ENCODE peak calls at places on chromosomes 4 and X, in nine cellular contexts. I is endothelial cell of umbilical vein, Y is SK-N-MC, K is GM23338, A is SK-N-SH, B is HCT116, Z is GM12878, N is sigmoid colon, V is transverse colon. D is an unnamed sample. For H3K36me3, the result is how much of the 10 kb centered on the place peaks cover.

GRCh38 chrX:118632862-118633261 is 94.5 kb upstream of the IL13RA1 start:
- DNase-seq in A (no peak), B (no peak), K (no peak), V (no peak), Z (no peak), I (no peak), N (no peak), Y (no peak), D (no peak)

GRCh38 chr4:24642941-24643628 is 58.7 kb upstream of the DHX15 start:
- DNase-seq in N (no peak), K (no peak), I (no peak), Y (no peak), A (no peak), V (no peak), Z (no peak), B (no peak), D (no peak)

GRCh38 chr4:16269742-16270522 is 43.7 kb upstream of the TAPT1 start:
- DNase-seq in N (no peak), I (no peak), V (no peak), B (no peak), K (no peak), Y (peak), Z (no peak), A (no peak), D (no peak)

GRCh38 chr4:81353861-81354260 is 117.8 kb downstream of the RASGEF1B start:
- DNase-seq in V (no peak), K (no peak), Z (no peak), I (no peak), A (no peak), Y (no peak), N (no peak), B (no peak), D (no peak)

GRCh38 chr4:156775803-156776202 is 195.8 kb downstream of the PDGFC start:
- DNase-seq in B (no peak), Z (no peak), I (no peak), A (no peak), K (no peak), Y (no peak), V (no peak), N (no peak), D (no peak)

GRCh38 chr4:45971108-45971507 is 152.7 kb downstream of the GABRG1 start:
- DNase-seq in A (no peak), B (no peak), Z (no peak), N (no peak), K (no peak), V (no peak), Y (no peak), I (no peak), D (no peak)

GRCh38 chr4:38889143-38889542 is 21.5 kb downstream of the FAM114A1 start:
- DNase-seq in B (peak), N (no peak), V (no peak), Z (peak), A (no peak), Y (no peak), I (peak), K (no peak), D (no peak)

GRCh38 chr4:75717332-75717873 is 7.0 kb upstream of the USO1 start:
- DNase-seq in Y (no peak), I (no peak), B (no peak), K (no peak), N (no peak), Z (no peak), A (no peak), V (no peak), D (no peak)

GRCh38 chr4:22167201-22167600 is 218.6 kb upstream of the KCNIP4 start:
- DNase-seq in B (no peak), Z (no peak), I (no peak), K (no peak), A (no peak), Y (no peak), N (no peak), V (no peak), D (no peak)

GRCh38 chr4:30953799-30954198 is 233.6 kb downstream of the PCDH7 start:
- DNase-seq in Z (no peak), Y (no peak), B (no peak), K (no peak), A (no peak), N (no peak), V (no peak), I (no peak), D (no peak)

GRCh38 chr4:183617075-183617474 is 41.9 kb downstream of the RWDD4 start:
- DNase-seq in I (no peak), Z (no peak), Y (no peak), K (no peak), N (no peak), A (no peak), B (no peak), V (no peak), D (no peak)

GRCh38 chrX:9948406-9948805 is 18.8 kb upstream of the CLDN34 start:
- DNase-seq in B (no peak), K (no peak), Y (no peak), A (no peak), N (no peak), V (no peak), Z (no peak), I (no peak), D (no peak)

GRCh38 chr4:129064717-129065116 is 28.6 kb downstream of the SCLT1 start:
- DNase-seq in V (no peak), N (no peak), I (no peak), A (no peak), B (no peak), Y (no peak), K (no peak), Z (no peak), D (no peak)

GRCh38 chrX:7448123-7448522 is 300.2 kb upstream of the PUDP start:
- DNase-seq in K (no peak), I (no peak), Z (no peak), N (no peak), B (no peak), Y (no peak), V (no peak), A (no peak), D (no peak)

GRCh38 chrX:125203737-125204578 is 115.7 kb upstream of the TEX13C start:
- DNase-seq in N (no peak), Z (no peak), A (peak), V (no peak), B (no peak), Y (no peak), K (peak), I (no peak), D (no peak)

GRCh38 chrX:41468647-41469323 is 21.6 kb downstream of the NYX start:
- DNase-seq in A (no peak), Z (no peak), N (no peak), Y (no peak), V (no peak), K (no peak), I (no peak), B (no peak), D (peak)

GRCh38 chrX:13658602-13659001 is 5.7 kb downstream of the TCEANC start:
- DNase-seq in Y (peak), K (peak), V (no peak), N (no peak), Z (no peak), A (peak), I (peak), B (peak), D (no peak)

GRCh38 chrX:68872171-68872570 is 43.4 kb downstream of the EFNB1 start:
- DNase-seq in K (no peak), Z (no peak), V (peak), B (no peak), N (no peak), A (no peak), Y (no peak), I (no peak), D (peak)

GRCh38 chrX:44306336-44306735 is 37.1 kb downstream of the EFHC2 start:
- DNase-seq in K (no peak), A (no peak), V (peak), Y (no peak), B (no peak), Z (no peak), N (no peak), I (no peak), D (peak)

GRCh38 chrX:389021-389441 is 2.3 kb upstream of the PPP2R3B start:
- DNase-seq in A (no peak), Y (no peak), Z (no peak), K (no peak), N (peak), B (no peak), I (no peak), V (no peak), D (no peak)

GRCh38 chrX:115713465-115713864 is 152.5 kb downstream of the PLS3 start:
- DNase-seq in Z (no peak), V (no peak), B (no peak), N (no peak), A (no peak), K (no peak), I (no peak), Y (no peak), D (no peak)

GRCh38 chr4:67668315-67668714 is 32.6 kb downstream of the UBA6 start:
- DNase-seq in V (no peak), I (no peak), A (no peak), B (no peak), K (no peak), Z (no peak), N (no peak), Y (no peak), D (no peak)

GRCh38 chr4:67678612-67679011 is 22.3 kb downstream of the UBA6 start:
- DNase-seq in Z (no peak), K (no peak), I (no peak), A (no peak), B (no peak), Y (no peak), N (no peak), V (no peak), D (no peak)

DNA sequence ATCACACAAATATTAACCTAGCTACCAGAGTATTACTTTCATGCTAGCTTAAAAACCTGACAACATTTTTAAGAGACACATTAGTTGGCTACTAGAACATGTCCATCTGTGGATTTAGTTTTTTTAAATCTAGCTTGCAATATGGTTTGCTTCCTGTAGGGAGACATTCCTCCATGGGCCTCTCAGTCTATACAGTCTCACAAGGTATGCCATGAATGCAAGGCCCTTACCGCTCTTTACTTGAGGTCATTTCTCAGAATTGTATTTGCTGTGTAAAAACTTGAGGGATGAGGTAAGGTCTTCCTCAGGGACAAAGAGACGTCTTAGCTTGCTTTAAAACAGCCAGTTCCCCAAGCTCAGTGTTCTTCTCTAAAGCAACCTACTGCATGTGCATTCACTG is 26.9 kb downstream of the UBA6 start:
- DNase-seq in Z (no peak), N (no peak), Y (no peak), V (no peak), K (peak), A (no peak), B (no peak), I (no peak), D (no peak)
- H3K36me3 ChIP-seq in Z (under half), N (under half), Y (half or more), V (under half), K (half or more), A (half or more), B (under half), I (under half), D (half or more)

DNA sequence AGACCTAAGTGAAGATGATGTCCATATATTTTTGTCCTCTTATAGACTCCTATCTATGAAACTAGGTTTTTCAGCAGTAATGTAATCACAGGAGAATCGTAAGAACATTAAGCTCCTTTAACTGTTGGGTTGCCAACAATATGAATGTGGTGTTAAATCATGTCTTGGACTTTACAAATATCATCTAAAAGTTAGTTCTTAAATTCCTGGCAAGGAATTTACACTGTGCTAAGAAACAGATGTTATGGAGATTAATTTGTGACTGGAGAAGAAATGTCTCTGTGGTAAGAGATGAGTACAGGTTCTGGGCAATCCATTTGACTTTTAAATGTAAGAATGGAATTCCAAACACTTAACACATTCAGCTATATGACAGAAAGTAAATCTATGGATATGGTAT is 34.6 kb downstream of the CNKSR2 start:
- DNase-seq in K (no peak), V (no peak), N (no peak), A (no peak), Z (no peak), B (no peak), Y (no peak), I (no peak), D (no peak)
- TF ChIP-seq POLR2AphosphoS5 in K (no peak), V (no peak), N (no peak), A (no peak), Z (no peak), B (no peak), Y (no peak), I (no peak), D (no peak)

GRCh38 chr4:67616478-67616877 is 58.0 kb downstream of the STAP1 start:
- DNase-seq in A (no peak), Y (no peak), N (no peak), V (no peak), Z (no peak), B (no peak), K (no peak), I (peak), D (no peak)
- H3K36me3 ChIP-seq in A (half or more), Y (under half), N (under half), V (under half), Z (under half), B (under half), K (under half), I (under half), D (under half)

DNA sequence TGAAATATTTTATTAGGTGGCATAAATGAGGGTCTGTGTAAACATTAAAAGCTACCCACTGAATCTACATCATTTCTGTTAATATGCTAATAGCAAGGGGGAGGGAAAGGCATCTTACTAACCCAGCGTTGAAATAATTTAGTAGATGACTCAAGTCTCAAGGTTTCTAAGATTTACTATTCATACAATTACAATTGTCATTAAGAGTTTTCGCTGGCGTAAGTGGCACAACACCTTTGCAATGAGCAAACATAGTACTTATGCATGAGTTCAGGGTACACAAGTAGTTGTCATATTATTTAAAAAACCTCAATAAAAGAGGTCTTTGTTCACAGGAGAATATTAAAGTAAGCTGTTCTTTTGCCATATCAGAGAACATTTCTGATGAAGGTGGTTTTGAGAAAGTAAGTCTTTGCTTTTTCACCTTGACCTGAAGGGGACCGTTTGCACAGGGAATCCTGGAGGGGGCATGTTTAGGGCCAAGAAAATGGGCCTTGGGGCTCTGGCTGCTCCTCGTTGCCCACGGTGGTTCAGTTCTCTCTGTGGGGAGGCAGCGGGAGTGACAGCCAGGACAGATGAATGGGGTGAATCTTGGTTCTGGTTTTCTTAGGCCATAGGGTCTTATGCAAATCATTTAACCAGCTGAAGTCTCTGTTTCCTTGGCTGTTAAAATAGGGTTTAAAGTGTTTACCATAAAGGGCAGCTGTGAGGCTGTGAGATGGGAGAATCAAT is 4.4 kb upstream of the RHOH start:
- DNase-seq in V (peak), N (no peak), I (no peak), Y (no peak), B (no peak), A (no peak), K (no peak), Z (no peak), D (no peak)
- TF ChIP-seq POLR2AphosphoS5 in V (no peak), N (no peak), I (no peak), Y (no peak), B (no peak), A (no peak), K (no peak), Z (peak), D (no peak)

GRCh38 chrX:45788941-45789348 is 588.3 kb upstream of the DIPK2B start:
- DNase-seq in Y (no peak), V (no peak), K (peak), A (no peak), Z (no peak), B (no peak), I (peak), N (peak), D (no peak)
- H3K36me3 ChIP-seq in Y (under half), V (under half), K (under half), A (under half), Z (under half), B (under half), I (under half), N (under half), D (under half)

D was measured in stomach.